ENCODE peak calls at places on chromosomes 7 and 10, in four cellular contexts. One of them, this sample, is unnamed.

GRCh38 chr7:158240801-158241200 is 346.8 kb downstream of the PTPRN2 start:
- DNase-seq in foreskin fibroblast: no peak
- DNase-seq in lower lobe of right lung: no peak
- DNase-seq in AG09309: no peak
- DNase-seq in this sample: no peak

GRCh38 chr7:133912916-133913697 is 214.0 kb upstream of the LRGUK start:
- DNase-seq in AG09309: no peak
- DNase-seq in lower lobe of right lung: no peak
- DNase-seq in foreskin fibroblast: peak
- DNase-seq in this sample: no peak

GRCh38 chr10:103715430-103715829 is 139.9 kb downstream of the SH3PXD2A start:
- DNase-seq in foreskin fibroblast: peak
- DNase-seq in lower lobe of right lung: no peak
- DNase-seq in AG09309: peak
- DNase-seq in this sample: no peak

GRCh38 chr7:76057813-76058145 is 9.9 kb downstream of the MDH2 start:
- DNase-seq in foreskin fibroblast: no peak
- DNase-seq in AG09309: no peak
- DNase-seq in lower lobe of right lung: no peak
- DNase-seq in this sample: no peak

GRCh38 chr7:94011714-94012353 is 7.7 kb upstream of the BET1 start:
- DNase-seq in foreskin fibroblast: no peak
- DNase-seq in lower lobe of right lung: no peak
- DNase-seq in AG09309: no peak
- DNase-seq in this sample: no peak

GRCh38 chr7:143126146-143126545 is 5.7 kb upstream of the PIP start:
- DNase-seq in foreskin fibroblast: peak
- DNase-seq in AG09309: peak
- DNase-seq in lower lobe of right lung: no peak
- DNase-seq in this sample: no peak

GRCh38 chr7:42263971-42264370 is 27.0 kb upstream of the GLI3 start:
- DNase-seq in AG09309: no peak
- DNase-seq in lower lobe of right lung: no peak
- DNase-seq in foreskin fibroblast: no peak
- DNase-seq in this sample: no peak

GRCh38 chr10:114504769-114505579 is 100.7 kb upstream of the AFAP1L2 start:
- DNase-seq in foreskin fibroblast: peak
- DNase-seq in AG09309: peak
- DNase-seq in lower lobe of right lung: no peak
- DNase-seq in this sample: no peak

GRCh38 chr10:34539533-34540315 is 275.4 kb downstream of the PARD3 start:
- DNase-seq in foreskin fibroblast: peak
- DNase-seq in lower lobe of right lung: no peak
- DNase-seq in AG09309: peak
- DNase-seq in this sample: no peak

GRCh38 chr7:2165610-2166594 is 66.8 kb downstream of the MAD1L1 start:
- DNase-seq in AG09309: no peak
- DNase-seq in lower lobe of right lung: no peak
- DNase-seq in foreskin fibroblast: no peak
- DNase-seq in this sample: no peak

GRCh38 chr7:50812109-50812508 is 29.4 kb upstream of the GRB10 start:
- DNase-seq in foreskin fibroblast: no peak
- DNase-seq in AG09309: no peak
- DNase-seq in lower lobe of right lung: no peak
- DNase-seq in this sample: no peak

GRCh38 chr7:77757589-77757988 is 40.6 kb downstream of the TMEM60 start:
- DNase-seq in AG09309: no peak
- DNase-seq in foreskin fibroblast: no peak
- DNase-seq in lower lobe of right lung: no peak
- DNase-seq in this sample: no peak

GRCh38 chr7:45703373-45703821 is 129.2 kb downstream of the ADCY1 start:
- DNase-seq in lower lobe of right lung: no peak
- DNase-seq in AG09309: no peak
- DNase-seq in foreskin fibroblast: no peak
- DNase-seq in this sample: no peak

GRCh38 chr10:30219977-30220751 is 128.9 kb downstream of the MTPAP start:
- DNase-seq in AG09309: peak
- DNase-seq in lower lobe of right lung: peak
- DNase-seq in foreskin fibroblast: peak
- DNase-seq in this sample: peak

GRCh38 chr10:28925154-28925663 is 247.9 kb downstream of the BAMBI start:
- DNase-seq in foreskin fibroblast: no peak
- DNase-seq in AG09309: no peak
- DNase-seq in lower lobe of right lung: no peak
- DNase-seq in this sample: no peak

GRCh38 chr7:154744226-154744860 is 258.6 kb downstream of the PAXIP1 start:
- DNase-seq in lower lobe of right lung: no peak
- DNase-seq in AG09309: no peak
- DNase-seq in foreskin fibroblast: no peak
- DNase-seq in this sample: peak

GRCh38 chr7:75892634-75893272 is 13.9 kb downstream of the RHBDD2 start:
- DNase-seq in foreskin fibroblast: peak
- DNase-seq in lower lobe of right lung: peak
- DNase-seq in AG09309: no peak
- DNase-seq in this sample: peak

GRCh38 chr10:490256-490655 is 199.2 kb downstream of the DIP2C start:
- DNase-seq in AG09309: peak
- DNase-seq in lower lobe of right lung: no peak
- DNase-seq in foreskin fibroblast: no peak
- DNase-seq in this sample: no peak

GRCh38 chr10:105139363-105139762 is 498.3 kb downstream of the SORCS3 start:
- DNase-seq in foreskin fibroblast: no peak
- DNase-seq in lower lobe of right lung: no peak
- DNase-seq in AG09309: no peak
- DNase-seq in this sample: no peak

GRCh38 chr10:83218205-83218604 is 921.1 kb upstream of the GHITM start:
- DNase-seq in foreskin fibroblast: no peak
- DNase-seq in AG09309: no peak
- DNase-seq in lower lobe of right lung: no peak
- DNase-seq in this sample: no peak

GRCh38 chr10:132170561-132171361 is 16.0 kb upstream of the DPYSL4 start:
- DNase-seq in lower lobe of right lung: peak
- DNase-seq in AG09309: no peak
- DNase-seq in foreskin fibroblast: no peak
- DNase-seq in this sample: no peak

GRCh38 chr7:21572914-21573313 is 30.1 kb downstream of the DNAH11 start:
- DNase-seq in lower lobe of right lung: no peak
- DNase-seq in foreskin fibroblast: no peak
- DNase-seq in AG09309: no peak
- DNase-seq in this sample: no peak

GRCh38 chr10:1363466-1364121 is 307.4 kb downstream of the WDR37 start:
- DNase-seq in lower lobe of right lung: no peak
- DNase-seq in foreskin fibroblast: no peak
- DNase-seq in AG09309: no peak
- DNase-seq in this sample: no peak

GRCh38 chr10:132364594-132364970 is 32.4 kb upstream of the PWWP2B start:
- DNase-seq in lower lobe of right lung: peak
- DNase-seq in AG09309: no peak
- DNase-seq in foreskin fibroblast: no peak
- DNase-seq in this sample: no peak

GRCh38 chr7:114264029-114264428 is 150.6 kb upstream of the FOXP2 start:
- DNase-seq in lower lobe of right lung: no peak
- DNase-seq in AG09309: no peak
- DNase-seq in foreskin fibroblast: peak
- DNase-seq in this sample: no peak

GRCh38 chr7:70997275-70997674 is 134.7 kb upstream of the GALNT17 start:
- DNase-seq in lower lobe of right lung: no peak
- DNase-seq in foreskin fibroblast: no peak
- DNase-seq in AG09309: no peak
- DNase-seq in this sample: no peak

GRCh38 chr7:103887853-103888602 is 101.4 kb downstream of the RELN start:
- DNase-seq in foreskin fibroblast: no peak
- DNase-seq in lower lobe of right lung: no peak
- DNase-seq in AG09309: no peak
- DNase-seq in this sample: no peak

GRCh38 chr10:75910032-75910431 is 478.6 kb downstream of the LRMDA start:
- DNase-seq in AG09309: peak
- DNase-seq in lower lobe of right lung: no peak
- DNase-seq in foreskin fibroblast: peak
- DNase-seq in this sample: no peak

GRCh38 chr7:74134117-74134539 is 40.0 kb upstream of the EIF4H start:
- DNase-seq in lower lobe of right lung: no peak
- DNase-seq in AG09309: no peak
- DNase-seq in foreskin fibroblast: no peak
- DNase-seq in this sample: peak

GRCh38 chr7:155764432-155764798 is 47.8 kb downstream of the SHH start:
- DNase-seq in AG09309: no peak
- DNase-seq in foreskin fibroblast: no peak
- DNase-seq in lower lobe of right lung: no peak
- DNase-seq in this sample: no peak

GRCh38 chr7:10790910-10791309 is 182.8 kb upstream of the PHF14 start:
- DNase-seq in AG09309: no peak
- DNase-seq in foreskin fibroblast: no peak
- DNase-seq in lower lobe of right lung: no peak
- DNase-seq in this sample: no peak

GRCh38 chr7:29588900-29589696 is 25.5 kb downstream of the PRR15 start:
- DNase-seq in AG09309: no peak
- DNase-seq in foreskin fibroblast: peak
- DNase-seq in lower lobe of right lung: no peak
- DNase-seq in this sample: peak

DNA sequence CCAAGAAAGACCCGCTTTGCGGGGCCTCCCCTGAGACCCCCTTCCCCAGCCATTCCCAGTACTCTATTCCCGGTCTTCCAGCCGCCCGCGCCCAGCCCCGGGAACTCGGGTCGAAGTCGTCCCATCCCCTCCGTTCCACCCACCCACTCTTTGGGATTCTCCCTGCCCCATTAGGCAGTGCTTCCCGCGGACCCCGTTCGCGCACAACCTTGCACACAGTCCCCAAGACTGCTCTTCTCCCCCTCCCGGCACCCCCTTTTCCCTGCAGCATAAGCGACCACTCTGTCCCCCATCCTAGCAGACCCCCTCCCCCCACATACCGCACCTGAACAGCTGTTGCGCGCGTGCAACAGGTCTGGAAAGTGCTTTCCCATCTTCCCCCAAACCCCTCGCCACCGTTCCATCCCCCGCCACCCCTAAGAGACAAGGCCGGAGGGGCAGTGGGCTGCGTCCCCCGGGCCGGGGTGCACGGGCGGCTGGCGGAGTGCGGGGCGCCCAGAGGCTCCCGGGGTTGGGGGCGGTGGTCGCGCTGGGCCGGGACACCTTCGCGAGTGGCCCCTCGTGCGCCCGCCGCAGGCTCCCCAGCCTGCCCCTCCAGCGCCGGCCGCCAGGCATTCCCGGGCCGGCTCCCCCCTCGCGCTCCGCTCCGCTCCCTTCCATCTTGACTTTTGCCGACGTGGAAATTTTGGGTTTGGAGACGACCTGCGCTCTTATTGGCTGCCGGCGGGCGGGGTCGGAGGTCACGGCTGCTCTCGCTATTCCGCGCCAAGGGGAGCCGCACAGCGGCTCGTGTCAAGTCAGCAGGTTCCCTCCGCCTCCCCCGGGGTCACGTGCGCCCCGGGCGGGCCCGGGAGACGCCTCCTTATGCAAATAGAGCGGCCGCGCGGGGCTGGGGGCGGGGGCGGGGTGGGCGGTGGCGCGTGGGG is 201.2 kb upstream of the NFE2L3 start:
- DNase-seq in lower lobe of right lung: peak
- DNase-seq in foreskin fibroblast: peak
- DNase-seq in AG09309: peak
- DNase-seq in this sample: peak
- TF ChIP-seq CTCF in lower lobe of right lung: no peak
- TF ChIP-seq CTCF in foreskin fibroblast: no peak
- TF ChIP-seq CTCF in AG09309: no peak
- TF ChIP-seq CTCF in this sample: no peak

DNA sequence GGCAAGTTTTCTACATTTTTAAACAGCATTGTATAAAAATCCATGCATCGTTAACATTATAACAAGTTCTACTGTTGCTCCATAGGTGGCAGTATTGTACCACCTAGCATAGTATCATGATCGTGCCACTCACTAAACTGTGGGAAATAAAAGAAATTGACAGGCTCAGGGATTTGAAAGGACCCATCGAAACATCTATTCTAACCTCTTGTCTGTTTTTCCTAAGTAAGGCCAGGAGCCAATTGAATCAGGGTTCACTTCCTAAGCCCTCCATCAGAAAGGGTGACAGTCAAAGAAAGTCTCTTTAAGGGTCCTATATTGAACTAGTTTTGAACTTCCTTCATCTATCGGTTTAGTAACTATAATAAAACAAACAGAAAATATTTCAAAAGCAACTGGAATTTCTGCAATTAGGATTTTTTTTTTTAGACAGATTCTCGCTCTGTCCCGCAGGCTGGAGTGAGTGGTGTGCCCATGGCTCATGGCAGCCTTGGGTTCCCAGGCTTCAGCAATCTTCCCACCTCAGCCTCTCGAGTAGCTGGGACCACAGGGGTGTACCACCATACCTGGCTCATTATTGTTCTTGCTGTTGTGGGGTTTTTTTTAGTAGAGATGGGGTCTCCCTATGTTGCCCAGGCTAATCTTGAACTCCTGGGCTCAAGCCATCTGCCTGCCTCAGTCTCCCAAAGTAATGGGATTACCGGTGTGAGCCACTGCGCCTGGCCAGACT is 9.4 kb downstream of the HACD1 start:
- DNase-seq in AG09309: no peak
- DNase-seq in foreskin fibroblast: peak
- DNase-seq in lower lobe of right lung: no peak
- DNase-seq in this sample: peak
- TF ChIP-seq CTCF in AG09309: peak
- TF ChIP-seq CTCF in foreskin fibroblast: peak
- TF ChIP-seq CTCF in lower lobe of right lung: peak
- TF ChIP-seq CTCF in this sample: peak

GRCh38 chr10:25455980-25456567 is 281.3 kb downstream of the GPR158 start:
- DNase-seq in foreskin fibroblast: no peak
- DNase-seq in lower lobe of right lung: no peak
- DNase-seq in AG09309: no peak
- DNase-seq in this sample: no peak
- TF ChIP-seq CTCF in foreskin fibroblast: no peak
- TF ChIP-seq CTCF in lower lobe of right lung: no peak
- TF ChIP-seq CTCF in AG09309: no peak
- TF ChIP-seq CTCF in this sample: no peak

DNA sequence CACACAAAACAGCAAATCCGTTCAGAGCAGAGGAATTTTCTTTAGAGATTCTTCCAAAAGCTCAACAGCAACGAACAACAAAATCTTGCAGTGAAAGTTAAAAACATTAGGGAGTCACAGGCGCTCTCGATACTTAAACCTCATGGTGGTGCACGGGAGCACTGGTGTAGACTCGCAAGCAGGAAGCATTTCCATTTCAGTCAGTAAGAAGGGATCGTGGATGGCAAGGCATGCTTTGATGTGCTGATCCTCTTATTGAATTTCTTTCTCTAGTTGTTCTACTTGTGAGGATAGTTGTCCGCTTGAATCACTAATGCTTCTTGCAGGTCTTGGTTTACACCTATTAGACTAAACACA is 264.7 kb downstream of the SKIDA1 start:
- DNase-seq in foreskin fibroblast: peak
- DNase-seq in lower lobe of right lung: no peak
- DNase-seq in AG09309: no peak
- DNase-seq in this sample: no peak
- TF ChIP-seq CTCF in foreskin fibroblast: no peak
- TF ChIP-seq CTCF in lower lobe of right lung: no peak
- TF ChIP-seq CTCF in AG09309: no peak
- TF ChIP-seq CTCF in this sample: no peak

GRCh38 chr7:98548981-98549380 is 68.1 kb upstream of the NPTX2 start:
- DNase-seq in lower lobe of right lung: no peak
- DNase-seq in AG09309: no peak
- DNase-seq in foreskin fibroblast: peak
- DNase-seq in this sample: no peak
- TF ChIP-seq CTCF in lower lobe of right lung: no peak
- TF ChIP-seq CTCF in AG09309: no peak
- TF ChIP-seq CTCF in foreskin fibroblast: no peak
- TF ChIP-seq CTCF in this sample: no peak

This sample was measured in Calu3.